ENCODE peak calls at places on chromosomes 16 and 17, in ten cellular contexts. One of them, this sample, is unnamed.

GRCh38 chr17:10162034-10162433 is 36.4 kb downstream of the GAS7 start:
- DNase-seq in ureter: no peak
- DNase-seq in HEK293T: no peak
- DNase-seq in germinal center: no peak
- DNase-seq in fibroblast of lung: no peak
- DNase-seq in vagina: no peak
- DNase-seq in stimulated activated CD4-positive, alpha-beta T cell treated with anti-CD3 and anti-CD28 coated beads, TNF-alpha, amount 100 ng/mL, for 24 hours: no peak
- DNase-seq in colonic mucosa: no peak
- DNase-seq in stimulated activated naive CD8-positive, alpha-beta T cell treated with anti-CD3 and anti-CD28 coated beads, Interleukin-15, amount 100 ng/mL, for 72 hours: no peak
- DNase-seq in Peyer's patch: no peak
- DNase-seq in this sample: no peak

GRCh38 chr16:88781140-88782077 is 3.6 kb downstream of the PIEZO1 start:
- DNase-seq in vagina: no peak
- DNase-seq in ureter: no peak
- DNase-seq in HEK293T: no peak
- DNase-seq in colonic mucosa: no peak
- DNase-seq in stimulated activated CD4-positive, alpha-beta T cell treated with anti-CD3 and anti-CD28 coated beads, TNF-alpha, amount 100 ng/mL, for 24 hours: peak
- DNase-seq in fibroblast of lung: no peak
- DNase-seq in Peyer's patch: peak
- DNase-seq in germinal center: no peak
- DNase-seq in stimulated activated naive CD8-positive, alpha-beta T cell treated with anti-CD3 and anti-CD28 coated beads, Interleukin-15, amount 100 ng/mL, for 72 hours: no peak
- DNase-seq in this sample: no peak

GRCh38 chr16:88346680-88347505 is 35.9 kb upstream of the ZNF469 start:
- DNase-seq in ureter: no peak
- DNase-seq in HEK293T: no peak
- DNase-seq in fibroblast of lung: no peak
- DNase-seq in stimulated activated CD4-positive, alpha-beta T cell treated with anti-CD3 and anti-CD28 coated beads, TNF-alpha, amount 100 ng/mL, for 24 hours: no peak
- DNase-seq in germinal center: no peak
- DNase-seq in vagina: no peak
- DNase-seq in stimulated activated naive CD8-positive, alpha-beta T cell treated with anti-CD3 and anti-CD28 coated beads, Interleukin-15, amount 100 ng/mL, for 72 hours: no peak
- DNase-seq in colonic mucosa: no peak
- DNase-seq in Peyer's patch: no peak
- DNase-seq in this sample: no peak

GRCh38 chr16:7964717-7965116 is 625.6 kb downstream of the TMEM114 start:
- DNase-seq in fibroblast of lung: no peak
- DNase-seq in stimulated activated CD4-positive, alpha-beta T cell treated with anti-CD3 and anti-CD28 coated beads, TNF-alpha, amount 100 ng/mL, for 24 hours: no peak
- DNase-seq in stimulated activated naive CD8-positive, alpha-beta T cell treated with anti-CD3 and anti-CD28 coated beads, Interleukin-15, amount 100 ng/mL, for 72 hours: no peak
- DNase-seq in Peyer's patch: no peak
- DNase-seq in HEK293T: no peak
- DNase-seq in ureter: no peak
- DNase-seq in vagina: no peak
- DNase-seq in colonic mucosa: no peak
- DNase-seq in germinal center: no peak
- DNase-seq in this sample: no peak

GRCh38 chr16:70737377-70738082 is 51.7 kb upstream of the MTSS2 start:
- DNase-seq in HEK293T: no peak
- DNase-seq in colonic mucosa: no peak
- DNase-seq in germinal center: peak
- DNase-seq in vagina: no peak
- DNase-seq in ureter: peak
- DNase-seq in stimulated activated naive CD8-positive, alpha-beta T cell treated with anti-CD3 and anti-CD28 coated beads, Interleukin-15, amount 100 ng/mL, for 72 hours: peak
- DNase-seq in fibroblast of lung: peak
- DNase-seq in Peyer's patch: peak
- DNase-seq in stimulated activated CD4-positive, alpha-beta T cell treated with anti-CD3 and anti-CD28 coated beads, TNF-alpha, amount 100 ng/mL, for 24 hours: peak
- DNase-seq in this sample: no peak

GRCh38 chr17:65374966-65375365 is 186.5 kb downstream of the AXIN2 start:
- DNase-seq in HEK293T: no peak
- DNase-seq in germinal center: no peak
- DNase-seq in Peyer's patch: no peak
- DNase-seq in stimulated activated CD4-positive, alpha-beta T cell treated with anti-CD3 and anti-CD28 coated beads, TNF-alpha, amount 100 ng/mL, for 24 hours: no peak
- DNase-seq in fibroblast of lung: no peak
- DNase-seq in colonic mucosa: peak
- DNase-seq in vagina: no peak
- DNase-seq in ureter: no peak
- DNase-seq in stimulated activated naive CD8-positive, alpha-beta T cell treated with anti-CD3 and anti-CD28 coated beads, Interleukin-15, amount 100 ng/mL, for 72 hours: no peak
- DNase-seq in this sample: no peak

GRCh38 chr16:5918553-5919127 is 821.0 kb upstream of the EEF2KMT start:
- DNase-seq in HEK293T: peak
- DNase-seq in vagina: no peak
- DNase-seq in stimulated activated naive CD8-positive, alpha-beta T cell treated with anti-CD3 and anti-CD28 coated beads, Interleukin-15, amount 100 ng/mL, for 72 hours: no peak
- DNase-seq in colonic mucosa: peak
- DNase-seq in Peyer's patch: no peak
- DNase-seq in germinal center: no peak
- DNase-seq in fibroblast of lung: no peak
- DNase-seq in stimulated activated CD4-positive, alpha-beta T cell treated with anti-CD3 and anti-CD28 coated beads, TNF-alpha, amount 100 ng/mL, for 24 hours: no peak
- DNase-seq in ureter: no peak
- DNase-seq in this sample: no peak

GRCh38 chr17:67779098-67779672 is 46.1 kb upstream of the BPTF start:
- DNase-seq in Peyer's patch: no peak
- DNase-seq in vagina: no peak
- DNase-seq in ureter: peak
- DNase-seq in stimulated activated CD4-positive, alpha-beta T cell treated with anti-CD3 and anti-CD28 coated beads, TNF-alpha, amount 100 ng/mL, for 24 hours: no peak
- DNase-seq in colonic mucosa: peak
- DNase-seq in stimulated activated naive CD8-positive, alpha-beta T cell treated with anti-CD3 and anti-CD28 coated beads, Interleukin-15, amount 100 ng/mL, for 72 hours: peak
- DNase-seq in HEK293T: peak
- DNase-seq in germinal center: peak
- DNase-seq in fibroblast of lung: peak
- DNase-seq in this sample: peak

GRCh38 chr17:50565559-50566350 is 5.2 kb downstream of the CACNA1G start:
- DNase-seq in HEK293T: no peak
- DNase-seq in Peyer's patch: no peak
- DNase-seq in germinal center: no peak
- DNase-seq in colonic mucosa: no peak
- DNase-seq in stimulated activated CD4-positive, alpha-beta T cell treated with anti-CD3 and anti-CD28 coated beads, TNF-alpha, amount 100 ng/mL, for 24 hours: no peak
- DNase-seq in stimulated activated naive CD8-positive, alpha-beta T cell treated with anti-CD3 and anti-CD28 coated beads, Interleukin-15, amount 100 ng/mL, for 72 hours: no peak
- DNase-seq in vagina: no peak
- DNase-seq in fibroblast of lung: no peak
- DNase-seq in ureter: no peak
- DNase-seq in this sample: no peak

GRCh38 chr17:5832886-5833285 is 237.3 kb upstream of the WSCD1 start:
- DNase-seq in stimulated activated naive CD8-positive, alpha-beta T cell treated with anti-CD3 and anti-CD28 coated beads, Interleukin-15, amount 100 ng/mL, for 72 hours: no peak
- DNase-seq in vagina: no peak
- DNase-seq in stimulated activated CD4-positive, alpha-beta T cell treated with anti-CD3 and anti-CD28 coated beads, TNF-alpha, amount 100 ng/mL, for 24 hours: no peak
- DNase-seq in fibroblast of lung: peak
- DNase-seq in Peyer's patch: no peak
- DNase-seq in colonic mucosa: no peak
- DNase-seq in HEK293T: no peak
- DNase-seq in germinal center: no peak
- DNase-seq in ureter: no peak
- DNase-seq in this sample: peak

GRCh38 chr16:11783319-11784047 is 13.6 kb downstream of the ZC3H7A start:
- DNase-seq in stimulated activated CD4-positive, alpha-beta T cell treated with anti-CD3 and anti-CD28 coated beads, TNF-alpha, amount 100 ng/mL, for 24 hours: peak
- DNase-seq in Peyer's patch: peak
- DNase-seq in colonic mucosa: peak
- DNase-seq in fibroblast of lung: peak
- DNase-seq in ureter: no peak
- DNase-seq in vagina: no peak
- DNase-seq in HEK293T: no peak
- DNase-seq in germinal center: peak
- DNase-seq in stimulated activated naive CD8-positive, alpha-beta T cell treated with anti-CD3 and anti-CD28 coated beads, Interleukin-15, amount 100 ng/mL, for 72 hours: peak
- DNase-seq in this sample: no peak

GRCh38 chr16:75550211-75550662 is 5.8 kb downstream of the TMEM231 start:
- DNase-seq in germinal center: peak
- DNase-seq in stimulated activated naive CD8-positive, alpha-beta T cell treated with anti-CD3 and anti-CD28 coated beads, Interleukin-15, amount 100 ng/mL, for 72 hours: peak
- DNase-seq in colonic mucosa: peak
- DNase-seq in Peyer's patch: no peak
- DNase-seq in vagina: no peak
- DNase-seq in ureter: no peak
- DNase-seq in HEK293T: peak
- DNase-seq in fibroblast of lung: peak
- DNase-seq in stimulated activated CD4-positive, alpha-beta T cell treated with anti-CD3 and anti-CD28 coated beads, TNF-alpha, amount 100 ng/mL, for 24 hours: no peak
- DNase-seq in this sample: no peak

GRCh38 chr16:7405166-7405565 is 72.5 kb downstream of the RBFOX1 start:
- DNase-seq in HEK293T: peak
- DNase-seq in ureter: no peak
- DNase-seq in Peyer's patch: no peak
- DNase-seq in vagina: no peak
- DNase-seq in germinal center: no peak
- DNase-seq in stimulated activated naive CD8-positive, alpha-beta T cell treated with anti-CD3 and anti-CD28 coated beads, Interleukin-15, amount 100 ng/mL, for 72 hours: no peak
- DNase-seq in colonic mucosa: no peak
- DNase-seq in stimulated activated CD4-positive, alpha-beta T cell treated with anti-CD3 and anti-CD28 coated beads, TNF-alpha, amount 100 ng/mL, for 24 hours: no peak
- DNase-seq in fibroblast of lung: no peak
- DNase-seq in this sample: no peak

GRCh38 chr16:10490141-10490540 is 90.3 kb downstream of the EMP2 start:
- DNase-seq in Peyer's patch: no peak
- DNase-seq in ureter: no peak
- DNase-seq in stimulated activated CD4-positive, alpha-beta T cell treated with anti-CD3 and anti-CD28 coated beads, TNF-alpha, amount 100 ng/mL, for 24 hours: no peak
- DNase-seq in colonic mucosa: no peak
- DNase-seq in vagina: no peak
- DNase-seq in HEK293T: no peak
- DNase-seq in germinal center: no peak
- DNase-seq in stimulated activated naive CD8-positive, alpha-beta T cell treated with anti-CD3 and anti-CD28 coated beads, Interleukin-15, amount 100 ng/mL, for 72 hours: no peak
- DNase-seq in fibroblast of lung: no peak
- DNase-seq in this sample: no peak

GRCh38 chr17:62665599-62665998 is 38.1 kb downstream of the MRC2 start:
- DNase-seq in ureter: no peak
- DNase-seq in stimulated activated CD4-positive, alpha-beta T cell treated with anti-CD3 and anti-CD28 coated beads, TNF-alpha, amount 100 ng/mL, for 24 hours: no peak
- DNase-seq in fibroblast of lung: no peak
- DNase-seq in colonic mucosa: no peak
- DNase-seq in Peyer's patch: no peak
- DNase-seq in HEK293T: no peak
- DNase-seq in stimulated activated naive CD8-positive, alpha-beta T cell treated with anti-CD3 and anti-CD28 coated beads, Interleukin-15, amount 100 ng/mL, for 72 hours: no peak
- DNase-seq in germinal center: no peak
- DNase-seq in vagina: no peak
- DNase-seq in this sample: no peak

GRCh38 chr17:55756689-55757088 is 5.8 kb downstream of the PCTP start:
- DNase-seq in ureter: no peak
- DNase-seq in colonic mucosa: no peak
- DNase-seq in Peyer's patch: no peak
- DNase-seq in fibroblast of lung: no peak
- DNase-seq in stimulated activated naive CD8-positive, alpha-beta T cell treated with anti-CD3 and anti-CD28 coated beads, Interleukin-15, amount 100 ng/mL, for 72 hours: no peak
- DNase-seq in stimulated activated CD4-positive, alpha-beta T cell treated with anti-CD3 and anti-CD28 coated beads, TNF-alpha, amount 100 ng/mL, for 24 hours: no peak
- DNase-seq in HEK293T: no peak
- DNase-seq in vagina: no peak
- DNase-seq in germinal center: no peak
- DNase-seq in this sample: no peak

GRCh38 chr16:60646631-60647030 is 1389.6 kb downstream of the CDH8 start:
- DNase-seq in fibroblast of lung: no peak
- DNase-seq in HEK293T: no peak
- DNase-seq in vagina: no peak
- DNase-seq in Peyer's patch: no peak
- DNase-seq in germinal center: no peak
- DNase-seq in ureter: no peak
- DNase-seq in stimulated activated CD4-positive, alpha-beta T cell treated with anti-CD3 and anti-CD28 coated beads, TNF-alpha, amount 100 ng/mL, for 24 hours: no peak
- DNase-seq in stimulated activated naive CD8-positive, alpha-beta T cell treated with anti-CD3 and anti-CD28 coated beads, Interleukin-15, amount 100 ng/mL, for 72 hours: no peak
- DNase-seq in colonic mucosa: no peak
- DNase-seq in this sample: no peak

GRCh38 chr16:13312063-13312462 is 410.7 kb downstream of the SHISA9 start:
- DNase-seq in colonic mucosa: no peak
- DNase-seq in Peyer's patch: no peak
- DNase-seq in stimulated activated CD4-positive, alpha-beta T cell treated with anti-CD3 and anti-CD28 coated beads, TNF-alpha, amount 100 ng/mL, for 24 hours: no peak
- DNase-seq in HEK293T: no peak
- DNase-seq in ureter: no peak
- DNase-seq in fibroblast of lung: no peak
- DNase-seq in stimulated activated naive CD8-positive, alpha-beta T cell treated with anti-CD3 and anti-CD28 coated beads, Interleukin-15, amount 100 ng/mL, for 72 hours: no peak
- DNase-seq in germinal center: no peak
- DNase-seq in vagina: no peak
- DNase-seq in this sample: no peak

GRCh38 chr17:31136319-31136718 is 41.5 kb downstream of the NF1 start:
- DNase-seq in fibroblast of lung: no peak
- DNase-seq in germinal center: no peak
- DNase-seq in Peyer's patch: no peak
- DNase-seq in colonic mucosa: no peak
- DNase-seq in ureter: no peak
- DNase-seq in stimulated activated CD4-positive, alpha-beta T cell treated with anti-CD3 and anti-CD28 coated beads, TNF-alpha, amount 100 ng/mL, for 24 hours: no peak
- DNase-seq in stimulated activated naive CD8-positive, alpha-beta T cell treated with anti-CD3 and anti-CD28 coated beads, Interleukin-15, amount 100 ng/mL, for 72 hours: no peak
- DNase-seq in vagina: no peak
- DNase-seq in HEK293T: no peak
- DNase-seq in this sample: no peak

GRCh38 chr16:75559564-75560372 is 3.7 kb upstream of the TMEM231 start:
- DNase-seq in stimulated activated naive CD8-positive, alpha-beta T cell treated with anti-CD3 and anti-CD28 coated beads, Interleukin-15, amount 100 ng/mL, for 72 hours: no peak
- DNase-seq in HEK293T: peak
- DNase-seq in colonic mucosa: no peak
- DNase-seq in fibroblast of lung: peak
- DNase-seq in Peyer's patch: no peak
- DNase-seq in vagina: no peak
- DNase-seq in germinal center: no peak
- DNase-seq in stimulated activated CD4-positive, alpha-beta T cell treated with anti-CD3 and anti-CD28 coated beads, TNF-alpha, amount 100 ng/mL, for 24 hours: no peak
- DNase-seq in ureter: no peak
- DNase-seq in this sample: no peak

GRCh38 chr17:41937970-41938851 is 7.8 kb downstream of the ODAD4 start:
- DNase-seq in germinal center: no peak
- DNase-seq in Peyer's patch: no peak
- DNase-seq in colonic mucosa: no peak
- DNase-seq in vagina: no peak
- DNase-seq in HEK293T: no peak
- DNase-seq in fibroblast of lung: no peak
- DNase-seq in stimulated activated naive CD8-positive, alpha-beta T cell treated with anti-CD3 and anti-CD28 coated beads, Interleukin-15, amount 100 ng/mL, for 72 hours: no peak
- DNase-seq in stimulated activated CD4-positive, alpha-beta T cell treated with anti-CD3 and anti-CD28 coated beads, TNF-alpha, amount 100 ng/mL, for 24 hours: no peak
- DNase-seq in ureter: no peak
- DNase-seq in this sample: no peak

GRCh38 chr16:68369168-68369567 is 58.3 kb downstream of the PRMT7 start:
- DNase-seq in stimulated activated CD4-positive, alpha-beta T cell treated with anti-CD3 and anti-CD28 coated beads, TNF-alpha, amount 100 ng/mL, for 24 hours: no peak
- DNase-seq in vagina: no peak
- DNase-seq in stimulated activated naive CD8-positive, alpha-beta T cell treated with anti-CD3 and anti-CD28 coated beads, Interleukin-15, amount 100 ng/mL, for 72 hours: no peak
- DNase-seq in fibroblast of lung: no peak
- DNase-seq in ureter: no peak
- DNase-seq in colonic mucosa: no peak
- DNase-seq in HEK293T: no peak
- DNase-seq in Peyer's patch: no peak
- DNase-seq in germinal center: no peak
- DNase-seq in this sample: no peak

GRCh38 chr16:85086347-85087291 is 25.7 kb downstream of the CIBAR2 start:
- DNase-seq in germinal center: peak
- DNase-seq in HEK293T: peak
- DNase-seq in stimulated activated naive CD8-positive, alpha-beta T cell treated with anti-CD3 and anti-CD28 coated beads, Interleukin-15, amount 100 ng/mL, for 72 hours: peak
- DNase-seq in Peyer's patch: peak
- DNase-seq in vagina: no peak
- DNase-seq in fibroblast of lung: peak
- DNase-seq in ureter: peak
- DNase-seq in colonic mucosa: peak
- DNase-seq in stimulated activated CD4-positive, alpha-beta T cell treated with anti-CD3 and anti-CD28 coated beads, TNF-alpha, amount 100 ng/mL, for 24 hours: peak
- DNase-seq in this sample: peak

GRCh38 chr16:57387598-57388354 is 15.5 kb downstream of the CX3CL1 start:
- DNase-seq in ureter: no peak
- DNase-seq in stimulated activated naive CD8-positive, alpha-beta T cell treated with anti-CD3 and anti-CD28 coated beads, Interleukin-15, amount 100 ng/mL, for 72 hours: no peak
- DNase-seq in fibroblast of lung: no peak
- DNase-seq in Peyer's patch: no peak
- DNase-seq in vagina: no peak
- DNase-seq in HEK293T: no peak
- DNase-seq in colonic mucosa: no peak
- DNase-seq in stimulated activated CD4-positive, alpha-beta T cell treated with anti-CD3 and anti-CD28 coated beads, TNF-alpha, amount 100 ng/mL, for 24 hours: no peak
- DNase-seq in germinal center: no peak
- DNase-seq in this sample: no peak

GRCh38 chr17:17702370-17702769 is 21.1 kb downstream of the RAI1 start:
- DNase-seq in vagina: no peak
- DNase-seq in HEK293T: no peak
- DNase-seq in Peyer's patch: no peak
- DNase-seq in germinal center: no peak
- DNase-seq in stimulated activated naive CD8-positive, alpha-beta T cell treated with anti-CD3 and anti-CD28 coated beads, Interleukin-15, amount 100 ng/mL, for 72 hours: no peak
- DNase-seq in ureter: no peak
- DNase-seq in colonic mucosa: no peak
- DNase-seq in stimulated activated CD4-positive, alpha-beta T cell treated with anti-CD3 and anti-CD28 coated beads, TNF-alpha, amount 100 ng/mL, for 24 hours: no peak
- DNase-seq in fibroblast of lung: no peak
- DNase-seq in this sample: no peak

GRCh38 chr16:85735225-85735722 is 15.6 kb downstream of the C16orf74 start:
- DNase-seq in ureter: no peak
- DNase-seq in stimulated activated CD4-positive, alpha-beta T cell treated with anti-CD3 and anti-CD28 coated beads, TNF-alpha, amount 100 ng/mL, for 24 hours: no peak
- DNase-seq in fibroblast of lung: no peak
- DNase-seq in HEK293T: no peak
- DNase-seq in germinal center: peak
- DNase-seq in Peyer's patch: peak
- DNase-seq in colonic mucosa: no peak
- DNase-seq in vagina: no peak
- DNase-seq in stimulated activated naive CD8-positive, alpha-beta T cell treated with anti-CD3 and anti-CD28 coated beads, Interleukin-15, amount 100 ng/mL, for 72 hours: peak
- DNase-seq in this sample: no peak

GRCh38 chr16:48629531-48629930 is 19.6 kb upstream of the N4BP1 start:
- DNase-seq in germinal center: no peak
- DNase-seq in colonic mucosa: no peak
- DNase-seq in ureter: peak
- DNase-seq in stimulated activated CD4-positive, alpha-beta T cell treated with anti-CD3 and anti-CD28 coated beads, TNF-alpha, amount 100 ng/mL, for 24 hours: no peak
- DNase-seq in Peyer's patch: no peak
- DNase-seq in fibroblast of lung: no peak
- DNase-seq in vagina: peak
- DNase-seq in stimulated activated naive CD8-positive, alpha-beta T cell treated with anti-CD3 and anti-CD28 coated beads, Interleukin-15, amount 100 ng/mL, for 72 hours: no peak
- DNase-seq in HEK293T: no peak
- DNase-seq in this sample: no peak

GRCh38 chr16:621526-622105 is 9.2 kb upstream of the WFIKKN1 start:
- DNase-seq in stimulated activated CD4-positive, alpha-beta T cell treated with anti-CD3 and anti-CD28 coated beads, TNF-alpha, amount 100 ng/mL, for 24 hours: no peak
- DNase-seq in fibroblast of lung: no peak
- DNase-seq in germinal center: no peak
- DNase-seq in vagina: no peak
- DNase-seq in colonic mucosa: no peak
- DNase-seq in stimulated activated naive CD8-positive, alpha-beta T cell treated with anti-CD3 and anti-CD28 coated beads, Interleukin-15, amount 100 ng/mL, for 72 hours: no peak
- DNase-seq in ureter: no peak
- DNase-seq in HEK293T: no peak
- DNase-seq in Peyer's patch: no peak
- DNase-seq in this sample: no peak